ENCODE peak calls at places on chromosomes 5 and 9, in ten cellular contexts. R is PC-9, E is left ventricle myocardium superior, Q is HS-27A, P is stromal cell of bone marrow, G is T-helper 2 cell, T is ecto neural progenitor cell, H is dermis microvascular lymphatic vessel endothelial cell, I is COLO829, D is activated T-cell treated with anti-CD3 and anti-CD28 coated beads for 48 hours. S is an unnamed sample.

GRCh38 chr5:127030259-127031146 is at the start of gene MARCHF3:
- DNase-seq in Q (peak; percentile 64), I (peak; percentile 69), E (peak; percentile 98), R (peak; percentile 87), H (peak; percentile 98), G (peak; percentile 90), T (peak; percentile 96), P (peak; percentile 89), D (peak; percentile 95), S (peak; percentile 91)

GRCh38 chr5:89168766-89169165 is 285.8 kb upstream of the MEF2C start:
- DNase-seq in I (no peak), T (no peak), Q (no peak), D (no peak), R (no peak), P (no peak), E (no peak), H (no peak), G (no peak), S (no peak)

GRCh38 chr5:180135967-180136641 is 64.5 kb upstream of the RNF130 start:
- DNase-seq in E (peak; percentile 22), D (no peak), G (no peak), R (no peak), P (no peak), T (peak; percentile 42), I (no peak), Q (no peak), H (no peak), S (no peak)

GRCh38 chr9:132516911-132517310 is 65.5 kb upstream of the BARHL1 start:
- DNase-seq in P (no peak), T (no peak), R (no peak), G (no peak), I (no peak), H (no peak), E (no peak), Q (no peak), D (no peak), S (no peak)

GRCh38 chr9:109133533-109133932 is 13.8 kb upstream of the TMEM245 start:
- DNase-seq in D (no peak), Q (no peak), I (no peak), H (no peak), E (no peak), T (no peak), P (no peak), R (no peak), G (no peak), S (no peak)

GRCh38 chr5:125551246-125551645 is 804.8 kb upstream of the ZNF608 start:
- DNase-seq in P (no peak), T (no peak), Q (no peak), I (no peak), H (no peak), G (no peak), D (no peak), E (no peak), R (no peak), S (no peak)

GRCh38 chr9:4366649-4367330 is 66.9 kb upstream of the GLIS3 start:
- DNase-seq in I (peak; percentile 58), E (peak; percentile 25), H (peak; percentile 77), P (peak; percentile 36), R (no peak), D (peak; percentile 23), G (no peak), T (peak; percentile 49), Q (no peak), S (peak; percentile 66)

GRCh38 chr5:147287181-147287580 is 52.4 kb downstream of the STK32A start:
- DNase-seq in D (no peak), I (no peak), G (no peak), Q (no peak), T (no peak), E (no peak), P (no peak), H (no peak), R (no peak), S (no peak)

GRCh38 chr5:7396169-7397004 is 449 bp downstream of the ADCY2 start:
- DNase-seq in E (peak; percentile 33), I (no peak), G (no peak), H (no peak), P (no peak), R (no peak), T (peak; percentile 63), Q (no peak), D (no peak), S (no peak)

GRCh38 chr9:134014946-134015345 is 10.3 kb upstream of the BRD3OS start:
- DNase-seq in D (no peak), P (no peak), Q (no peak), R (peak; percentile 91), T (no peak), E (no peak), I (no peak), H (no peak), G (no peak), S (no peak)

GRCh38 chr5:39670391-39670790 is 245.6 kb upstream of the DAB2 start:
- DNase-seq in E (no peak), I (no peak), R (no peak), G (no peak), D (no peak), P (no peak), H (no peak), T (no peak), Q (no peak), S (no peak)

GRCh38 chr5:61486476-61486875 is 154.4 kb downstream of the ZSWIM6 start:
- DNase-seq in R (no peak), E (no peak), T (no peak), Q (no peak), G (no peak), H (no peak), P (no peak), D (no peak), I (no peak), S (no peak)

GRCh38 chr9:35579130-35579529 is 25.9 kb upstream of the TESK1 start:
- DNase-seq in I (no peak), R (no peak), P (no peak), D (peak; percentile 21), T (no peak), E (no peak), Q (no peak), G (no peak), H (no peak), S (no peak)

GRCh38 chr5:137516251-137516797 is 17.2 kb upstream of the SPOCK1 start:
- DNase-seq in H (no peak), T (no peak), D (no peak), G (no peak), E (no peak), Q (no peak), I (no peak), P (no peak), R (no peak), S (no peak)

GRCh38 chr5:119207105-119207504 is 136.2 kb downstream of the DMXL1 start:
- DNase-seq in D (no peak), Q (no peak), P (no peak), I (no peak), E (no peak), G (no peak), H (no peak), T (no peak), R (no peak), S (no peak)